ENCODE peak calls at places on chromosomes 11 and 22, in seven cellular contexts. C is caudate nucleus; P is endodermal cell; L is activated T-helper 9 cell treated with anti-CD3 and anti-CD28 coated beads, Interleukin-2, amount 50 U/mL, for 16 hours; O is astrocyte of the spinal cord; W is NCI-H446; R is GM12864. D is an unnamed sample.

GRCh38 chr11:74634537-74634936 is 42.2 kb downstream of the POLD3 start:
- DNase-seq in C (no peak), O (peak), P (no peak), W (no peak), R (no peak), L (no peak), D (no peak)

GRCh38 chr11:74683279-74683871 is 47.9 kb downstream of the CHRDL2 start:
- DNase-seq in R (no peak), L (no peak), W (no peak), O (no peak), C (peak), P (peak), D (no peak)

GRCh38 chr11:114034956-114035355 is 24.6 kb upstream of the ZBTB16 start:
- DNase-seq in P (no peak), O (no peak), C (no peak), L (no peak), W (no peak), R (no peak), D (no peak)

GRCh38 chr11:65791719-65792213 is 4.9 kb downstream of the OVOL1 start:
- DNase-seq in R (no peak), W (no peak), P (no peak), L (peak), O (no peak), C (no peak), D (peak)

GRCh38 chr11:126482586-126483108 is 127.2 kb downstream of the ST3GAL4 start:
- DNase-seq in C (no peak), R (no peak), L (no peak), P (no peak), W (no peak), O (no peak), D (no peak)

GRCh38 chr22:49160261-49161001 is 667.2 kb downstream of the BRD1 start:
- DNase-seq in O (no peak), W (no peak), P (no peak), C (no peak), L (no peak), R (no peak), D (no peak)

GRCh38 chr11:125932301-125932700 is 13.5 kb upstream of the VSIG10L2 start:
- DNase-seq in R (no peak), W (no peak), L (no peak), P (no peak), O (no peak), C (no peak), D (no peak)

GRCh38 chr11:121540627-121541026 is 87.9 kb upstream of the SORL1-AS1 start:
- DNase-seq in L (no peak), R (no peak), P (no peak), C (no peak), W (no peak), O (no peak), D (no peak)

GRCh38 chr11:121464352-121464946 is 11.7 kb upstream of the SORL1-AS1 start:
- DNase-seq in P (peak), L (peak), O (peak), W (peak), R (no peak), C (no peak), D (no peak)

GRCh38 chr11:88103337-88104206 is 71.7 kb downstream of the RAB38 start:
- DNase-seq in R (peak), P (peak), W (peak), C (no peak), L (no peak), O (peak), D (peak)

GRCh38 chr11:11211888-11212287 is 141.2 kb downstream of the CSNK2A3 start:
- DNase-seq in P (no peak), R (no peak), W (peak), L (no peak), O (no peak), C (no peak), D (no peak)

GRCh38 chr11:12174145-12175143 is 64.1 kb downstream of the MICAL2 start:
- DNase-seq in C (no peak), L (no peak), W (no peak), R (peak), P (no peak), O (peak), D (no peak)